ENCODE peak calls at places on chromosome 2, in eight cellular contexts. One of them, this sample, is unnamed. For H3K9me3, the result is how much of the 10 kb centered on the place peaks cover.

GRCh38 chr2:138430181-138430580 is 71.4 kb upstream of the SPOPL start:
- DNase-seq in neural progenitor cell: no peak
- DNase-seq in colonic mucosa: no peak
- DNase-seq in DND-41: no peak
- DNase-seq in cardiac muscle cell: no peak
- DNase-seq in HCT116: no peak
- DNase-seq in endodermal cell: no peak
- DNase-seq in transverse colon: no peak
- DNase-seq in this sample: no peak

GRCh38 chr2:213021971-213022899 is 129.2 kb downstream of the IKZF2 start:
- DNase-seq in transverse colon: no peak
- DNase-seq in cardiac muscle cell: peak
- DNase-seq in endodermal cell: no peak
- DNase-seq in HCT116: no peak
- DNase-seq in colonic mucosa: no peak
- DNase-seq in neural progenitor cell: no peak
- DNase-seq in DND-41: no peak
- DNase-seq in this sample: no peak

GRCh38 chr2:10632230-10632629 is 57.5 kb downstream of the NOL10 start:
- DNase-seq in neural progenitor cell: no peak
- DNase-seq in transverse colon: no peak
- DNase-seq in DND-41: no peak
- DNase-seq in cardiac muscle cell: no peak
- DNase-seq in colonic mucosa: no peak
- DNase-seq in endodermal cell: no peak
- DNase-seq in HCT116: no peak
- DNase-seq in this sample: no peak

GRCh38 chr2:73827018-73827417 is 1.7 kb upstream of the STAMBP start:
- DNase-seq in DND-41: peak
- DNase-seq in endodermal cell: no peak
- DNase-seq in HCT116: no peak
- DNase-seq in colonic mucosa: no peak
- DNase-seq in transverse colon: no peak
- DNase-seq in cardiac muscle cell: peak
- DNase-seq in neural progenitor cell: no peak
- DNase-seq in this sample: no peak

GRCh38 chr2:237629739-237630138 is 2.4 kb downstream of the LRRFIP1 start:
- DNase-seq in DND-41: no peak
- DNase-seq in endodermal cell: no peak
- DNase-seq in colonic mucosa: no peak
- DNase-seq in HCT116: no peak
- DNase-seq in neural progenitor cell: no peak
- DNase-seq in cardiac muscle cell: peak
- DNase-seq in transverse colon: no peak
- DNase-seq in this sample: no peak

GRCh38 chr2:238471-239268 is 25.2 kb downstream of the SH3YL1 start:
- DNase-seq in DND-41: no peak
- DNase-seq in HCT116: no peak
- DNase-seq in neural progenitor cell: no peak
- DNase-seq in cardiac muscle cell: no peak
- DNase-seq in transverse colon: no peak
- DNase-seq in colonic mucosa: no peak
- DNase-seq in endodermal cell: no peak
- DNase-seq in this sample: no peak

GRCh38 chr2:202780514-202781021 is 91.0 kb downstream of the ICA1L start:
- DNase-seq in neural progenitor cell: no peak
- DNase-seq in colonic mucosa: no peak
- DNase-seq in cardiac muscle cell: no peak
- DNase-seq in DND-41: no peak
- DNase-seq in endodermal cell: no peak
- DNase-seq in HCT116: peak
- DNase-seq in transverse colon: no peak
- DNase-seq in this sample: no peak

GRCh38 chr2:217610411-217610814 is 392.4 kb downstream of the TNS1 start:
- DNase-seq in cardiac muscle cell: no peak
- DNase-seq in DND-41: no peak
- DNase-seq in colonic mucosa: no peak
- DNase-seq in transverse colon: no peak
- DNase-seq in endodermal cell: no peak
- DNase-seq in HCT116: no peak
- DNase-seq in neural progenitor cell: no peak
- DNase-seq in this sample: peak

GRCh38 chr2:16225545-16225944 is 285.2 kb downstream of the MYCN start:
- DNase-seq in DND-41: no peak
- DNase-seq in colonic mucosa: no peak
- DNase-seq in neural progenitor cell: no peak
- DNase-seq in HCT116: no peak
- DNase-seq in cardiac muscle cell: no peak
- DNase-seq in endodermal cell: peak
- DNase-seq in transverse colon: no peak
- DNase-seq in this sample: no peak

GRCh38 chr2:136582631-136583205 is 182.6 kb upstream of the THSD7B start:
- DNase-seq in endodermal cell: peak
- DNase-seq in DND-41: peak
- DNase-seq in cardiac muscle cell: peak
- DNase-seq in neural progenitor cell: peak
- DNase-seq in colonic mucosa: peak
- DNase-seq in HCT116: no peak
- DNase-seq in transverse colon: no peak
- DNase-seq in this sample: no peak

GRCh38 chr2:109270758-109271305 is 141.8 kb downstream of the SH3RF3 start:
- DNase-seq in endodermal cell: no peak
- DNase-seq in neural progenitor cell: no peak
- DNase-seq in colonic mucosa: peak
- DNase-seq in transverse colon: peak
- DNase-seq in cardiac muscle cell: peak
- DNase-seq in HCT116: no peak
- DNase-seq in DND-41: no peak
- DNase-seq in this sample: no peak

GRCh38 chr2:109387221-109387735 is 226.5 kb downstream of the SEPTIN10 start:
- DNase-seq in colonic mucosa: no peak
- DNase-seq in HCT116: no peak
- DNase-seq in cardiac muscle cell: no peak
- DNase-seq in transverse colon: no peak
- DNase-seq in DND-41: no peak
- DNase-seq in endodermal cell: no peak
- DNase-seq in neural progenitor cell: no peak
- DNase-seq in this sample: no peak

GRCh38 chr2:160561551-160562280 is 68.1 kb upstream of the RBMS1 start:
- DNase-seq in colonic mucosa: no peak
- DNase-seq in endodermal cell: no peak
- DNase-seq in transverse colon: no peak
- DNase-seq in DND-41: no peak
- DNase-seq in HCT116: no peak
- DNase-seq in neural progenitor cell: no peak
- DNase-seq in cardiac muscle cell: peak
- DNase-seq in this sample: no peak

GRCh38 chr2:121818546-121818945 is 63.1 kb downstream of the TSN start:
- DNase-seq in colonic mucosa: no peak
- DNase-seq in neural progenitor cell: no peak
- DNase-seq in HCT116: no peak
- DNase-seq in cardiac muscle cell: no peak
- DNase-seq in DND-41: no peak
- DNase-seq in transverse colon: no peak
- DNase-seq in endodermal cell: no peak
- DNase-seq in this sample: no peak
- H3K27ac ChIP-seq in colonic mucosa: no peak
- H3K27ac ChIP-seq in neural progenitor cell: no peak
- H3K27ac ChIP-seq in HCT116: no peak
- H3K27ac ChIP-seq in cardiac muscle cell: no peak
- H3K27ac ChIP-seq in DND-41: no peak
- H3K27ac ChIP-seq in transverse colon: no peak
- H3K27ac ChIP-seq in endodermal cell: no peak
- H3K27ac ChIP-seq in this sample: no peak

GRCh38 chr2:201344663-201345366 is 12.3 kb downstream of the FLACC1 start:
- DNase-seq in DND-41: no peak
- DNase-seq in HCT116: no peak
- DNase-seq in colonic mucosa: no peak
- DNase-seq in transverse colon: no peak
- DNase-seq in neural progenitor cell: peak
- DNase-seq in cardiac muscle cell: no peak
- DNase-seq in endodermal cell: peak
- DNase-seq in this sample: no peak
- TF ChIP-seq CTCF in DND-41: peak
- TF ChIP-seq CTCF in HCT116: peak
- TF ChIP-seq CTCF in colonic mucosa: peak
- TF ChIP-seq CTCF in transverse colon: no peak
- TF ChIP-seq CTCF in neural progenitor cell: peak
- TF ChIP-seq CTCF in cardiac muscle cell: no peak
- TF ChIP-seq CTCF in endodermal cell: peak
- TF ChIP-seq CTCF in this sample: no peak

GRCh38 chr2:150280255-150280654 is 207.2 kb downstream of the RND3 start:
- DNase-seq in neural progenitor cell: no peak
- DNase-seq in cardiac muscle cell: peak
- DNase-seq in HCT116: no peak
- DNase-seq in DND-41: no peak
- DNase-seq in colonic mucosa: no peak
- DNase-seq in transverse colon: no peak
- DNase-seq in endodermal cell: no peak
- DNase-seq in this sample: no peak
- H3K9me3 ChIP-seq in neural progenitor cell: under half
- H3K9me3 ChIP-seq in cardiac muscle cell: under half
- H3K9me3 ChIP-seq in HCT116: under half
- H3K9me3 ChIP-seq in DND-41: under half
- H3K9me3 ChIP-seq in colonic mucosa: under half
- H3K9me3 ChIP-seq in transverse colon: under half
- H3K9me3 ChIP-seq in endodermal cell: under half
- H3K9me3 ChIP-seq in this sample: under half

GRCh38 chr2:133378386-133378785 is 189.9 kb downstream of the NCKAP5 start:
- DNase-seq in colonic mucosa: no peak
- DNase-seq in cardiac muscle cell: no peak
- DNase-seq in DND-41: no peak
- DNase-seq in HCT116: no peak
- DNase-seq in transverse colon: no peak
- DNase-seq in endodermal cell: no peak
- DNase-seq in neural progenitor cell: no peak
- DNase-seq in this sample: no peak
- H3K27ac ChIP-seq in colonic mucosa: no peak
- H3K27ac ChIP-seq in cardiac muscle cell: no peak
- H3K27ac ChIP-seq in DND-41: no peak
- H3K27ac ChIP-seq in HCT116: no peak
- H3K27ac ChIP-seq in transverse colon: no peak
- H3K27ac ChIP-seq in endodermal cell: no peak
- H3K27ac ChIP-seq in neural progenitor cell: no peak
- H3K27ac ChIP-seq in this sample: no peak

DNA sequence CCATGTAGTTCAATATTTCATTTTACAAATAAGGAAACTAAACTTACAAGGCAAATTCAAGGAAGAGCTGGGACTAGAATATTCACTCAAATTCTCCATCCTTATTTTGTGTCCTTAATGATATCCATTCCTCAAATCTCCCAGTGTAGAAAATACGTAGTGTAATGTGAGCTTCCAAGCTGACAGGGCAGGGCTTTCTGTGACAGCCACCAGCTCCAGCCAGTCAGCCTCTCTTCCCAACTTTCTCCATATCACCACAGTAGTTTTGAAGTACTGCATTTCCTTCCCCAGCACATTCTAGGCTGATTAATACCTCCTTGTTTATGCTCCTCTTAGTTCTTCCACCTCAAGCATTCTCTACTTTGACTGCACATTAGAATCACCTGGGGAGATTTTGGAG is 176.4 kb downstream of the C1D start:
- DNase-seq in neural progenitor cell: no peak
- DNase-seq in DND-41: no peak
- DNase-seq in cardiac muscle cell: no peak
- DNase-seq in transverse colon: no peak
- DNase-seq in colonic mucosa: no peak
- DNase-seq in endodermal cell: no peak
- DNase-seq in HCT116: no peak
- DNase-seq in this sample: no peak
- TF ChIP-seq CTCF in neural progenitor cell: no peak
- TF ChIP-seq CTCF in DND-41: no peak
- TF ChIP-seq CTCF in cardiac muscle cell: no peak
- TF ChIP-seq CTCF in transverse colon: no peak
- TF ChIP-seq CTCF in colonic mucosa: no peak
- TF ChIP-seq CTCF in endodermal cell: no peak
- TF ChIP-seq CTCF in HCT116: no peak
- TF ChIP-seq CTCF in this sample: no peak

GRCh38 chr2:95234286-95234785 is 27.0 kb downstream of the ZNF892 start:
- DNase-seq in DND-41: no peak
- DNase-seq in transverse colon: no peak
- DNase-seq in cardiac muscle cell: no peak
- DNase-seq in endodermal cell: no peak
- DNase-seq in neural progenitor cell: no peak
- DNase-seq in colonic mucosa: no peak
- DNase-seq in HCT116: no peak
- DNase-seq in this sample: no peak

GRCh38 chr2:95234806-95235205 is 27.5 kb downstream of the ZNF892 start:
- DNase-seq in colonic mucosa: no peak
- DNase-seq in HCT116: no peak
- DNase-seq in DND-41: no peak
- DNase-seq in endodermal cell: no peak
- DNase-seq in cardiac muscle cell: no peak
- DNase-seq in neural progenitor cell: no peak
- DNase-seq in transverse colon: no peak
- DNase-seq in this sample: no peak

GRCh38 chr2:95232232-95232631 is 24.9 kb downstream of the ZNF892 start:
- DNase-seq in neural progenitor cell: no peak
- DNase-seq in cardiac muscle cell: no peak
- DNase-seq in endodermal cell: no peak
- DNase-seq in DND-41: no peak
- DNase-seq in HCT116: no peak
- DNase-seq in colonic mucosa: no peak
- DNase-seq in transverse colon: no peak
- DNase-seq in this sample: no peak

DNA sequence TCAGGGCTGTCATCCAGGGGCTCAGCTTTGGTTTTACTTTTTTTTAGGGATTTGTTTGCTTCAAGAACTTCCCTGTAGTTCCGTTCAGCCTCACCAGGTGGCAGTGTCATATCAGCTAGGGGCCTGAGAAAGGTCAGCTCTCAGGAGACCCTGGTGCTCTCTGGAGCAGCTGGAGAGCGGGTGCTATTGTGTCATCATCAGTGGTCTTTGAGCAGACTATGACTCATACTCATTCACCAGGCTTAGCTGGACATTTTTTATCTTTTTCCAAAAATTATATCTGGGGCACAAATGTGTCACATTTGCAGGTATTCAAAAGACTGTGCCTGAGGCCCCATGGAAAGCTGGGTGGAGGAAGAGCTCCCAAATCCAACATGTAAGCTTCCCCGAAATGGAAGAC is 24.4 kb downstream of the ZNF892 start:
- DNase-seq in neural progenitor cell: peak
- DNase-seq in HCT116: peak
- DNase-seq in transverse colon: peak
- DNase-seq in colonic mucosa: peak
- DNase-seq in DND-41: peak
- DNase-seq in endodermal cell: peak
- DNase-seq in cardiac muscle cell: peak
- DNase-seq in this sample: no peak
- H3K9me3 ChIP-seq in neural progenitor cell: under half
- H3K9me3 ChIP-seq in HCT116: under half
- H3K9me3 ChIP-seq in transverse colon: under half
- H3K9me3 ChIP-seq in colonic mucosa: under half
- H3K9me3 ChIP-seq in DND-41: under half
- H3K9me3 ChIP-seq in endodermal cell: under half
- H3K9me3 ChIP-seq in cardiac muscle cell: under half
- H3K9me3 ChIP-seq in this sample: under half

GRCh38 chr2:112831956-112832567 is 4.5 kb downstream of the IL1B start:
- DNase-seq in colonic mucosa: no peak
- DNase-seq in endodermal cell: peak
- DNase-seq in transverse colon: no peak
- DNase-seq in HCT116: no peak
- DNase-seq in cardiac muscle cell: no peak
- DNase-seq in neural progenitor cell: no peak
- DNase-seq in DND-41: no peak
- DNase-seq in this sample: no peak
- H3K27ac ChIP-seq in colonic mucosa: no peak
- H3K27ac ChIP-seq in endodermal cell: no peak
- H3K27ac ChIP-seq in transverse colon: no peak
- H3K27ac ChIP-seq in HCT116: no peak
- H3K27ac ChIP-seq in cardiac muscle cell: no peak
- H3K27ac ChIP-seq in neural progenitor cell: no peak
- H3K27ac ChIP-seq in DND-41: no peak
- H3K27ac ChIP-seq in this sample: no peak

This sample was measured in CD4-positive, alpha-beta T cell.